ENCODE peak calls at places on chromosomes 13 and 19, in four cellular contexts. Q, T, I and X are unnamed samples.

GRCh38 chr13:50104493-50104892 is 89.2 kb downstream of the KCNRG start:
- DNase-seq in Q (no peak), T (no peak), I (no peak), X (no peak)

GRCh38 chr13:24097064-24097463 is 63.5 kb upstream of the SPATA13 start:
- DNase-seq in Q (peak), T (no peak), I (peak), X (no peak)

GRCh38 chr13:93036380-93036779 is 190.2 kb upstream of the GPC6 start:
- DNase-seq in Q (no peak), T (no peak), I (no peak), X (no peak)

GRCh38 chr19:56167064-56167578 is 8.7 kb upstream of the GALP start:
- DNase-seq in Q (no peak), T (peak), I (no peak), X (no peak)

GRCh38 chr19:4033028-4033956 is 25.8 kb downstream of the PIAS4 start:
- DNase-seq in Q (no peak), T (no peak), I (no peak), X (no peak)

GRCh38 chr13:51041126-51041525 is 69.9 kb downstream of the C13orf42 start:
- DNase-seq in Q (no peak), T (no peak), I (no peak), X (no peak)

GRCh38 chr19:4369109-4369887 is 25.9 kb downstream of the MPND start:
- DNase-seq in Q (peak), T (peak), I (no peak), X (no peak)

GRCh38 chr19:37885392-37885791 is 21.0 kb downstream of the WDR87 start:
- DNase-seq in Q (no peak), T (no peak), I (no peak), X (peak)

GRCh38 chr19:430701-431100 is 21.8 kb upstream of the C2CD4C start:
- DNase-seq in Q (no peak), T (no peak), I (no peak), X (no peak)

GRCh38 chr13:42832341-42833153 is 51.2 kb downstream of the FAM216B start:
- DNase-seq in Q (no peak), T (no peak), I (peak), X (no peak)
- TF ChIP-seq BHLHE40 in Q (no peak), T (no peak), I (no peak), X (no peak)

GRCh38 chr13:44273991-44274810 is 99.4 kb upstream of the SERP2 start:
- DNase-seq in Q (no peak), T (no peak), I (no peak), X (no peak)
- TF ChIP-seq EP300 in Q (no peak), T (no peak), I (no peak), X (no peak)

GRCh38 chr13:40109324-40109958 is 454.0 kb downstream of the COG6 start:
- DNase-seq in Q (no peak), T (no peak), I (no peak), X (peak)
- TF ChIP-seq BHLHE40 in Q (no peak), T (no peak), I (no peak), X (no peak)

DNA sequence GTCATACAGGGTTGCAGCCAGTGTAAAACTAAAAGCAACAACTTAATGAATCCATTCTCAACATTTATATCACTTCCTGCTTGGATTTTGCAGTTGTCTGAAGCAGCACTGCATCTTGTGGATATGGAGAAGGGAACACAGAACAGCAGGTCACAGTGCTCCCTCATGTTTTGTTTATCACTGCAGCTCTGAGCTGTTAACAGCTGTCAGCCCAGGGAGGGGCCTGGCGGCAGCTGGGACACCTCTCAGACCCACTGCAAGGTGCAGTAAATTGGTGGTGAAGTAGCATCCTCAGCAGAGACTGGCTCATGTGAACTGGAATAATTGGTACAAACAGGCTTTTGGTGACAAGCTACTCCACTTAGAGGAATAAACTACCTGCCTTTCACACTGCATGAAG is 170.4 kb downstream of the LIG4 start:
- DNase-seq in Q (no peak), T (no peak), I (no peak), X (no peak)
- TF ChIP-seq EP300 in Q (no peak), T (no peak), I (no peak), X (no peak)